ENCODE peak calls at places on chromosomes 16 and 17, in six cellular contexts. B, S, J, U, F and K are unnamed samples.

GRCh38 chr16:84320511-84320910 is 25.8 kb downstream of the WFDC1 start:
- DNase-seq in S (no peak), F (no peak), U (no peak), J (no peak), B (no peak), K (no peak)

GRCh38 chr17:3004150-3004801 is 59.1 kb downstream of the OR1D5 start:
- DNase-seq in F (peak; percentile 98), B (peak; percentile 99), J (no peak), U (peak; percentile 99), S (peak; percentile 64), K (no peak)

GRCh38 chr17:27407916-27408846 is 48.1 kb upstream of the KSR1 start:
- DNase-seq in B (no peak), F (peak; percentile 38), U (no peak), S (no peak), J (no peak), K (no peak)

GRCh38 chr17:37466471-37466870 is 23.2 kb upstream of the DUSP14 start:
- DNase-seq in B (no peak), F (no peak), J (no peak), S (no peak), U (no peak), K (no peak)

GRCh38 chr17:6936370-6937028 is 59.4 kb upstream of the ALOX12 start:
- DNase-seq in J (no peak), S (peak; percentile 32), B (no peak), F (no peak), U (no peak), K (no peak)

GRCh38 chr16:4918790-4919210 is 18.1 kb downstream of the PPL start:
- DNase-seq in S (no peak), F (no peak), J (no peak), U (peak; percentile 87), B (no peak), K (no peak)

GRCh38 chr16:49755291-49755611 is 100.7 kb downstream of the ZNF423 start:
- DNase-seq in J (no peak), S (no peak), F (peak; percentile 37), U (no peak), B (no peak), K (no peak)

GRCh38 chr17:15655162-15655561 is 28.9 kb downstream of the TRIM16 start:
- DNase-seq in F (peak; percentile 22), J (no peak), B (no peak), S (no peak), U (no peak), K (no peak)

GRCh38 chr17:80123791-80124190 is 22.4 kb downstream of the GAA start:
- DNase-seq in S (no peak), F (no peak), J (no peak), U (no peak), B (no peak), K (no peak)

GRCh38 chr16:77394699-77395098 is 40.1 kb downstream of the ADAMTS18 start:
- DNase-seq in S (no peak), U (no peak), J (no peak), B (no peak), F (no peak), K (no peak)

GRCh38 chr16:87457724-87458423 is 35.0 kb downstream of the ZCCHC14 start:
- DNase-seq in B (no peak), U (no peak), S (peak; percentile 82), F (peak; percentile 99), J (no peak), K (no peak)

GRCh38 chr16:2924901-2925820 is 13.4 kb downstream of the FLYWCH1 start:
- DNase-seq in S (no peak), U (no peak), F (no peak), J (no peak), B (no peak), K (no peak)

GRCh38 chr17:69729937-69730336 is 315.4 kb downstream of the MAP2K6 start:
- DNase-seq in S (no peak), U (no peak), J (no peak), B (no peak), F (no peak), K (no peak)

GRCh38 chr17:27457731-27458523 is 1.7 kb downstream of the KSR1 start:
- DNase-seq in S (no peak), J (no peak), F (no peak), U (no peak), B (no peak), K (no peak)